ENCODE peak calls at places on chromosomes 11 and 22, in eight cellular contexts. O, X, F, A, R, S, M and G are unnamed samples.

GRCh38 chr11:26806209-26806608 is 84.3 kb upstream of the SLC5A12 start:
- DNase-seq in O (no peak), X (no peak), F (no peak), A (no peak), R (no peak), S (no peak), M (no peak), G (no peak)

GRCh38 chr11:44740967-44741366 is 14.2 kb downstream of the TSPAN18 start:
- DNase-seq in O (peak), X (no peak), F (no peak), A (no peak), R (no peak), S (no peak), M (no peak), G (no peak)

GRCh38 chr22:44753189-44754042 is 1.0 kb downstream of the ARHGAP8 start:
- DNase-seq in O (no peak), X (no peak), F (no peak), A (no peak), R (no peak), S (no peak), M (no peak), G (no peak)

GRCh38 chr11:27353593-27354358 is 9.2 kb downstream of the CCDC34 start:
- DNase-seq in O (no peak), X (no peak), F (no peak), A (no peak), R (no peak), S (no peak), M (no peak), G (no peak)

GRCh38 chr11:17423533-17424310 is 35.3 kb upstream of the KCNJ11 start:
- DNase-seq in O (no peak), X (no peak), F (no peak), A (no peak), R (no peak), S (peak), M (no peak), G (no peak)

GRCh38 chr11:70700453-70700852 is 302.1 kb downstream of the CTTN start:
- DNase-seq in O (no peak), X (no peak), F (no peak), A (no peak), R (no peak), S (no peak), M (no peak), G (no peak)

GRCh38 chr11:24496728-24497396 is at the start of gene LUZP2:
- DNase-seq in O (peak), X (no peak), F (no peak), A (peak), R (peak), S (no peak), M (no peak), G (no peak)

GRCh38 chr11:11152877-11153276 is 200.2 kb downstream of the CSNK2A3 start:
- DNase-seq in O (no peak), X (no peak), F (no peak), A (no peak), R (no peak), S (no peak), M (no peak), G (no peak)

GRCh38 chr22:32531955-32532818 is 57.6 kb downstream of the FBXO7 start:
- DNase-seq in O (peak), X (no peak), F (peak), A (peak), R (peak), S (peak), M (no peak), G (peak)

GRCh38 chr22:26592368-26593015 is 2.6 kb upstream of the TPST2 start:
- DNase-seq in O (no peak), X (no peak), F (no peak), A (no peak), R (no peak), S (no peak), M (peak), G (no peak)
- H3K9ac ChIP-seq in O (no peak), X (no peak), F (no peak), A (no peak), R (no peak), S (no peak), M (peak), G (no peak)

GRCh38 chr22:19556963-19557545 is 32.8 kb upstream of the CLDN5 start:
- DNase-seq in O (no peak), X (no peak), F (no peak), A (no peak), R (no peak), S (no peak), M (no peak), G (no peak)

GRCh38 chr22:19555651-19556050 is 31.4 kb upstream of the CLDN5 start:
- DNase-seq in O (no peak), X (no peak), F (peak), A (no peak), R (no peak), S (no peak), M (no peak), G (no peak)

GRCh38 chr22:19553201-19553600 is 29.0 kb upstream of the CLDN5 start:
- DNase-seq in O (no peak), X (no peak), F (no peak), A (no peak), R (no peak), S (no peak), M (no peak), G (no peak)

GRCh38 chr22:19559324-19559811 is 35.2 kb upstream of the CLDN5 start:
- DNase-seq in O (no peak), X (no peak), F (peak), A (no peak), R (no peak), S (no peak), M (no peak), G (no peak)

GRCh38 chr22:19554834-19555404 is 30.7 kb upstream of the CLDN5 start:
- DNase-seq in O (peak), X (peak), F (peak), A (peak), R (peak), S (peak), M (no peak), G (no peak)
- TF ChIP-seq POLR2AphosphoS5 in O (no peak), X (no peak), F (no peak), A (no peak), R (no peak), S (no peak), M (no peak), G (no peak)

GRCh38 chr11:61627831-61628753 is 47.2 kb upstream of the SYT7 start:
- DNase-seq in O (peak), X (peak), F (peak), A (no peak), R (peak), S (peak), M (no peak), G (no peak)
- H3K9ac ChIP-seq in O (no peak), X (no peak), F (no peak), A (no peak), R (no peak), S (no peak), M (no peak), G (no peak)

DNA sequence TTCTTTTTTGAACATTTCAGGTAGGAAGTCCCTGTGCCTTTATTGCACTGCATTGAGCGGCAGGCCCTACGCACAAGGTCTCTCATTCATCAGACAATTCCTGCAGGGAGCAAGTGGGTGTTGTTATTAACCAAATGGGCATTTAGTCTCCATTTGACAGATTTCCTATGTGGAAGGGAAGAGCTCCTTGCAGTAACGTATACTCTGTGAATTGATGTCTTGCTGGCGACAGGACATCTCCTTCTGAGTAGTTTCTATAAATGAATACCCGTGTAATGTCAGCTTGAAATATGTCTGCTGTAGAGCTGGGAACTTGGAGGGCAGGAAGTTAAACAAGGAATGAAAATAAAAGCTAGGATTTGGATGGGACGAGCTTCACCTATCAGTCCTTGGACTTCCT is 3.7 kb downstream of the OR5B21 start:
- DNase-seq in O (no peak), X (no peak), F (no peak), A (no peak), R (no peak), S (no peak), M (no peak), G (no peak)
- TF ChIP-seq POLR2AphosphoS5 in O (no peak), X (no peak), F (no peak), A (no peak), R (no peak), S (no peak), M (no peak), G (no peak)

GRCh38 chr11:125168875-125169537 is 4.5 kb downstream of the PKNOX2 start:
- DNase-seq in O (no peak), X (no peak), F (no peak), A (no peak), R (no peak), S (no peak), M (no peak), G (no peak)
- H3K9ac ChIP-seq in O (no peak), X (no peak), F (no peak), A (no peak), R (no peak), S (no peak), M (no peak), G (peak)

GRCh38 chr11:69447786-69448185 is 33.7 kb upstream of the LINC01488 start:
- DNase-seq in O (peak), X (no peak), F (no peak), A (no peak), R (no peak), S (no peak), M (no peak), G (no peak)
- TF ChIP-seq POLR2AphosphoS5 in O (no peak), X (no peak), F (no peak), A (no peak), R (no peak), S (no peak), M (no peak), G (no peak)

GRCh38 chr11:66478823-66479740 is 1.2 kb upstream of the DPP3 start:
- DNase-seq in O (peak), X (peak), F (peak), A (no peak), R (peak), S (peak), M (no peak), G (no peak)

GRCh38 chr11:66476841-66477251 is 3.4 kb upstream of the DPP3 start:
- DNase-seq in O (no peak), X (no peak), F (no peak), A (no peak), R (peak), S (no peak), M (no peak), G (no peak)

GRCh38 chr11:66480116-66480938 is at the start of gene DPP3:
- DNase-seq in O (peak), X (peak), F (peak), A (peak), R (peak), S (peak), M (peak), G (peak)

GRCh38 chr11:66477256-66478201 is 2.7 kb upstream of the DPP3 start:
- DNase-seq in O (no peak), X (no peak), F (no peak), A (no peak), R (no peak), S (no peak), M (no peak), G (no peak)

GRCh38 chr11:66479741-66480115 is 506 bp upstream of the DPP3 start:
- DNase-seq in O (no peak), X (no peak), F (no peak), A (no peak), R (no peak), S (peak), M (no peak), G (no peak)
- H3K9ac ChIP-seq in O (peak), X (peak), F (peak), A (peak), R (peak), S (peak), M (peak), G (peak)

DNA sequence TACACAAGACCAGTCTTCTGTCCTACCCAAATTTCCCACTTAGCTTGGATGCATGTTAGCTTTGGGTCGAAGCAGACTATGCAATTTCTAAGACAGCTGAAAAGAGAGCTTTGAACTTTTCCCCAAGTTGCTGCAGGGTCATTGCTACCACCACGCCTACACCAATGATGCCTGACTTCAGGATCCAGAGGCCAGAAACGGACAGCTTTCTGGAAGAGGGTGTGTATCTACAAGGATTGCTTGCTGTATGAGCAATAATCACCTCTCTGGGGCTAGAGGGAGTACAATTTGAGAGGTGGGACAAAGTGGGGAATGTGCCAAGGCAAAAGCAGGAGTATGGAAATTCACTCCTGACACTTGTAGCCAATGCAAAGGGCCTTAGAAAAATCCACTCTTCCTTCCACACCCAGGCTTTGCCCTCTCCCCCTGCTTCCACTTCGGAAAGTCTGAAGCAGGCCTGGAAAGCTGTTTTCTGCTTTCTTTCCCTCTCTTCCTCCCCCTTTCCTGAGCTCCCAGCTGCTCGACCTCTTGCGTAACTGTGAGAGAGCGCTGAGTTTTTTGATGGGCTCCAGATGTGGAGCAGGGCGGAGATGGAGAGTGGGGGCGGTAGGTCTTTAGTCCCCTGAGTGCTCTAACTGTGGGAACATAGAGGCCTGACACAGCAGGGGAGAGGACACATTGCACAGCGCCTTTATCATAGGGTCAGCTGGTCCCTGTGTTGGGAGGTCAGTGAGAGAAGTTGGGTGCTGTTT is 2.1 kb upstream of the PHLDB1 start:
- DNase-seq in O (peak), X (no peak), F (peak), A (no peak), R (peak), S (peak), M (no peak), G (peak)
- TF ChIP-seq POLR2AphosphoS5 in O (peak), X (no peak), F (peak), A (peak), R (peak), S (no peak), M (no peak), G (peak)

GRCh38 chr22:37014415-37014806 is 4.8 kb downstream of the TST start:
- DNase-seq in O (no peak), X (no peak), F (no peak), A (no peak), R (no peak), S (no peak), M (no peak), G (no peak)

GRCh38 chr22:37017356-37017755 is 1.9 kb downstream of the TST start:
- DNase-seq in O (no peak), X (no peak), F (no peak), A (no peak), R (no peak), S (no peak), M (no peak), G (no peak)

GRCh38 chr22:37015587-37015878 is 3.7 kb downstream of the TST start:
- DNase-seq in O (no peak), X (no peak), F (no peak), A (no peak), R (no peak), S (no peak), M (no peak), G (no peak)

GRCh38 chr22:37014835-37015586 is 4.2 kb downstream of the TST start:
- DNase-seq in O (no peak), X (no peak), F (no peak), A (no peak), R (no peak), S (no peak), M (no peak), G (no peak)

GRCh38 chr22:37016134-37016910 is 2.9 kb downstream of the TST start:
- DNase-seq in O (no peak), X (no peak), F (no peak), A (no peak), R (no peak), S (no peak), M (no peak), G (no peak)
- H3K9ac ChIP-seq in O (no peak), X (no peak), F (no peak), A (no peak), R (no peak), S (peak), M (no peak), G (no peak)

DNA sequence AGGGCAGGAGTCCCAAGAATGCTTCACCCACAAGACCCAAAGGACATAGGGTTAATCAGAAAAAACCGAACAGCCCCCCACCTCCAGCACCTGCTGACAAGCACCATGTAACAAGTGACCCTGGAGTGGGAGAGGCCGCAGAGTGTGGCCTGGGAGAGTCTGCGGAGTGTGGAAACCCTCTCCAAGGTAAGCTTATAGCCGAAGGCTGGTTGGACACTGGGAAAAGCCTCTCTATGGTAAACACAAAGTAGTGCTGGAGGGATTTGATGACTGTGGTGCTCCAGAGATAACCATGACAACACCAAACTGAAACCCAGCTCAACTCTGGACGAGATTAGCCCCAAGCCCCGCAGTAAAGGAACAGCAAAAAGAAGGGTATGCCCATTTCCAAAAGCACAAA is 19.2 kb downstream of the ASCL2 start:
- DNase-seq in O (no peak), X (no peak), F (no peak), A (no peak), R (no peak), S (no peak), M (no peak), G (no peak)
- TF ChIP-seq POLR2AphosphoS5 in O (no peak), X (no peak), F (no peak), A (no peak), R (no peak), S (no peak), M (no peak), G (no peak)